ENCODE peak calls at places on chromosomes 11 and 22, in seven cellular contexts. S, H, O, A, M, E and N are unnamed samples.
A peak's percentile ranks its signal among the peaks of the same experiment; 100 is the strongest.

GRCh38 chr11:12853325-12853651 is 155.8 kb upstream of the RASSF10 start:
- DNase-seq in S (no peak), H (no peak), O (no peak), A (no peak), M (no peak), E (no peak), N (no peak)

GRCh38 chr11:133075351-133075750 is 456.9 kb downstream of the OPCML start:
- DNase-seq in S (no peak), H (no peak), O (no peak), A (no peak), M (no peak), E (no peak), N (no peak)

GRCh38 chr11:130024356-130024755 is 21.7 kb upstream of the PRDM10 start:
- DNase-seq in S (no peak), H (no peak), O (no peak), A (no peak), M (no peak), E (no peak), N (no peak)

GRCh38 chr11:128704517-128704916 is 10.6 kb downstream of the FLI1 start:
- DNase-seq in S (no peak), H (no peak), O (no peak), A (no peak), M (no peak), E (no peak), N (no peak)

GRCh38 chr11:78419327-78419726 is 1.7 kb upstream of the GAB2 start:
- DNase-seq in S (no peak), H (no peak), O (peak; percentile 60), A (no peak), M (no peak), E (peak; percentile 99), N (peak; percentile 50)

GRCh38 chr11:68212421-68213134 is 518 bp downstream of the KMT5B start:
- DNase-seq in S (peak; percentile 90), H (peak; percentile 54), O (peak; percentile 75), A (peak; percentile 89), M (peak; percentile 81), E (peak; percentile 75), N (peak; percentile 81)

GRCh38 chr22:45340323-45340722 is 30.6 kb downstream of the FAM118A start:
- DNase-seq in S (no peak), H (no peak), O (no peak), A (no peak), M (no peak), E (no peak), N (no peak)

GRCh38 chr11:100632970-100633452 is 54.1 kb upstream of the ARHGAP42 start:
- DNase-seq in S (no peak), H (no peak), O (peak; percentile 52), A (no peak), M (no peak), E (peak; percentile 56), N (peak; percentile 70)

GRCh38 chr11:15106201-15106965 is 8.3 kb upstream of the INSC start:
- DNase-seq in S (no peak), H (no peak), O (no peak), A (no peak), M (no peak), E (peak; percentile 91), N (no peak)

GRCh38 chr11:8777907-8778767 is 95.5 kb downstream of the RPL27A start:
- DNase-seq in S (no peak), H (no peak), O (no peak), A (no peak), M (no peak), E (peak; percentile 71), N (no peak)

GRCh38 chr22:23657712-23658111 is 25.6 kb upstream of the DRICH1 start:
- DNase-seq in S (no peak), H (no peak), O (no peak), A (no peak), M (no peak), E (no peak), N (no peak)

GRCh38 chr11:79331251-79331901 is 109.5 kb downstream of the TENM4 start:
- DNase-seq in S (no peak), H (no peak), O (no peak), A (peak; percentile 2), M (no peak), E (no peak), N (no peak)

DNA sequence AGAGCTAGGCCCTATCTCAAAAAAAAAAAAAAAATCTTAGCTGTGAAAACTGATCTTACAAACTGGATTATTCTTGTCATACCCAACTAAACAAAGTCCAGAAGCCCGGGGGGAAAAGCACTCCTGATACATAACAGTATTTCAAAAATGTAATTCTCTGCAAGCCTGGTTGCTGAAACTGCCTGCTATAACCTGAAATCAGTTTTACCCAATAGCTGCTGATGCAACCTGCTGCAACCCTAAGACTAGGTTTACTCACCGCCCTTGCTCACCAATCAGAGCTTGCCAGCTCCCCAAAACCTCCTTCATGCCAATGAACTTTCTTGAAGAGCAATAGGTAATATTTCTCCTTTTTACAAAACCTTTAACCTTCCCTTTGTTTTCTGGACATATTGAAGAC is 12.4 kb downstream of the FGF19 start:
- DNase-seq in S (peak; percentile 7), H (no peak), O (no peak), A (no peak), M (no peak), E (peak; percentile 53), N (no peak)
- H3K27me3 ChIP-seq in S (no peaks in the 10 kb centered on the region), H (no peaks in the 10 kb centered on the region), O (no peaks in the 10 kb centered on the region), A (no peaks in the 10 kb centered on the region), M (no peaks in the 10 kb centered on the region), E (peaks cover 19% of the 10 kb centered on the region), N (peaks cover 25% of the 10 kb centered on the region)

DNA sequence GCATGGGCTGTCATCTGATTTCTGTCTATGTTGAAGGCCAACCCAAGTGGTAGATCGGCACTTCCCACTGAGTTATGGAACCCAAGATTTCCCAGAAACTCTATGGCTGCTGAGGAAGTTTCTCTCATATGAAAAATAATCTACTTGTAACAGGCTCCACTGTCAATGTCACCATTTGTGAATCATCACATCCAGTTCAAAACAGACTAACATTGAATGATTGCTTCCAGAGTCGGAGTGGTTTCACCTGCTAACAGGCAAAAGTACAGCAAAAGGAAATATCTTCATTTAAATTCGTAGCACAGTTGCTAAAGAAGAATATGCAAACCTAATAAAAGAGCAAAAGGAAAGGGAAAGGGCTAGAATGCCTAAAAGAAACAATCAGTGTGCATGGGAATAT is 12.8 kb downstream of the WT1 start:
- DNase-seq in S (no peak), H (no peak), O (no peak), A (no peak), M (no peak), E (no peak), N (no peak)
- H3K27me3 ChIP-seq in S (no peaks in the 10 kb centered on the region), H (peaks cover 8% of the 10 kb centered on the region), O (peaks cover 21% of the 10 kb centered on the region), A (peaks cover 57% of the 10 kb centered on the region), M (no peaks in the 10 kb centered on the region), E (peaks cover 33% of the 10 kb centered on the region), N (peaks cover 33% of the 10 kb centered on the region)

GRCh38 chr22:19755145-19755710 is 5.3 kb upstream of the TBX1 start:
- DNase-seq in S (no peak), H (no peak), O (no peak), A (peak; percentile 69), M (no peak), E (no peak), N (no peak)
- H3K27me3 ChIP-seq in S (peaks cover 19% of the 10 kb centered on the region), H (peaks cover 21% of the 10 kb centered on the region), O (peaks cover 69% of the 10 kb centered on the region), A (peaks cover 81% of the 10 kb centered on the region), M (peaks cover 4% of the 10 kb centered on the region), E (peaks cover 80% of the 10 kb centered on the region), N (peaks cover 90% of the 10 kb centered on the region)

GRCh38 chr22:30272781-30273180 is 6.1 kb upstream of the OSM start:
- DNase-seq in S (no peak), H (no peak), O (no peak), A (no peak), M (no peak), E (no peak), N (no peak)

GRCh38 chr22:30276041-30276440 is 9.4 kb upstream of the OSM start:
- DNase-seq in S (no peak), H (no peak), O (no peak), A (no peak), M (no peak), E (no peak), N (peak; percentile 44)

GRCh38 chr22:30273196-30273595 is 6.5 kb upstream of the OSM start:
- DNase-seq in S (no peak), H (no peak), O (no peak), A (no peak), M (no peak), E (no peak), N (no peak)

GRCh38 chr22:30275625-30276024 is 9.0 kb upstream of the OSM start:
- DNase-seq in S (no peak), H (no peak), O (no peak), A (no peak), M (no peak), E (no peak), N (no peak)

GRCh38 chr22:30274061-30274812 is 7.6 kb upstream of the OSM start:
- DNase-seq in S (no peak), H (no peak), O (no peak), A (no peak), M (no peak), E (no peak), N (no peak)
- H3K27me3 ChIP-seq in S (no peaks in the 10 kb centered on the region), H (no peaks in the 10 kb centered on the region), O (no peaks in the 10 kb centered on the region), A (no peaks in the 10 kb centered on the region), M (no peaks in the 10 kb centered on the region), E (no peaks in the 10 kb centered on the region), N (no peaks in the 10 kb centered on the region)

GRCh38 chr11:98100689-98101088 is 920.1 kb upstream of the CNTN5 start:
- DNase-seq in S (no peak), H (no peak), O (no peak), A (no peak), M (no peak), E (no peak), N (no peak)

GRCh38 chr11:98107736-98108135 is 913.0 kb upstream of the CNTN5 start:
- DNase-seq in S (no peak), H (no peak), O (no peak), A (no peak), M (no peak), E (no peak), N (no peak)

GRCh38 chr11:98101329-98101728 is 919.4 kb upstream of the CNTN5 start:
- DNase-seq in S (no peak), H (no peak), O (no peak), A (no peak), M (no peak), E (no peak), N (no peak)

GRCh38 chr11:98099371-98099770 is 921.4 kb upstream of the CNTN5 start:
- DNase-seq in S (no peak), H (no peak), O (no peak), A (no peak), M (no peak), E (no peak), N (no peak)

DNA sequence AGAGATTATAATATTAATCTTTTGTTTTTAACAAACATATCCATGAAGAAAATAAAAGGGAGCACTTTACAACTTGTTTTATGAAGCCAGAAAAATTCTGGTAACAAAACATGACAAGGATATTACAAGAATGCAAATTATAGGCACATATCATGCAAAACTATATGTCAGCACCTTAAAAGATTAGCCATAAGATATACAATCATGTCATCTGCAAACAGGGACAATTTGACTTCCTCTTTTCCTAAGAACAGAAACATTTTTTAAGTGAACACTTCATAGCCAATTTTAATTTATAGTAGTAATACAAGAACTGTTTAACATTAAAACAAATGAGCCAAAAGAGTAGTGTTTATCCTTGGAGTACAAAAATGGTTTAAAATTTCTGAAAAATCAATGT is 916.5 kb upstream of the CNTN5 start:
- DNase-seq in S (no peak), H (no peak), O (no peak), A (no peak), M (no peak), E (no peak), N (no peak)
- H3K27me3 ChIP-seq in S (no peaks in the 10 kb centered on the region), H (no peaks in the 10 kb centered on the region), O (no peaks in the 10 kb centered on the region), A (no peaks in the 10 kb centered on the region), M (no peaks in the 10 kb centered on the region), E (no peaks in the 10 kb centered on the region), N (no peaks in the 10 kb centered on the region)